ENCODE peak calls at places on chromosomes 13 and 19, in eight cellular contexts. One of them, this sample, is unnamed. For H3K27me3, the result is how much of the 10 kb centered on the place peaks cover.

GRCh38 chr19:52171321-52172169 is at the start of gene ZNF836:
- DNase-seq in colonic mucosa: peak
- DNase-seq in aorta: peak
- DNase-seq in ovary: peak
- DNase-seq in left ventricle myocardium inferior: peak
- DNase-seq in right lobe of liver: peak
- DNase-seq in neural progenitor cell: peak
- DNase-seq in heart right ventricle: peak
- DNase-seq in this sample: peak

GRCh38 chr19:17075860-17076538 is 422 bp downstream of the MYO9B start:
- DNase-seq in colonic mucosa: peak
- DNase-seq in aorta: peak
- DNase-seq in ovary: no peak
- DNase-seq in left ventricle myocardium inferior: peak
- DNase-seq in right lobe of liver: peak
- DNase-seq in neural progenitor cell: peak
- DNase-seq in heart right ventricle: peak
- DNase-seq in this sample: peak

GRCh38 chr13:110314516-110315245 is 7.6 kb downstream of the COL4A2 start:
- DNase-seq in colonic mucosa: no peak
- DNase-seq in aorta: no peak
- DNase-seq in ovary: no peak
- DNase-seq in left ventricle myocardium inferior: peak
- DNase-seq in right lobe of liver: no peak
- DNase-seq in neural progenitor cell: no peak
- DNase-seq in heart right ventricle: peak
- DNase-seq in this sample: no peak

GRCh38 chr19:8208710-8209110 is 460 bp upstream of the CERS4 start:
- DNase-seq in colonic mucosa: peak
- DNase-seq in aorta: no peak
- DNase-seq in ovary: no peak
- DNase-seq in left ventricle myocardium inferior: peak
- DNase-seq in right lobe of liver: no peak
- DNase-seq in neural progenitor cell: no peak
- DNase-seq in heart right ventricle: peak
- DNase-seq in this sample: no peak

GRCh38 chr13:50453238-50453637 is 390.3 kb downstream of the DLEU7 start:
- DNase-seq in colonic mucosa: no peak
- DNase-seq in aorta: no peak
- DNase-seq in ovary: no peak
- DNase-seq in left ventricle myocardium inferior: no peak
- DNase-seq in right lobe of liver: no peak
- DNase-seq in neural progenitor cell: no peak
- DNase-seq in heart right ventricle: no peak
- DNase-seq in this sample: peak

GRCh38 chr13:103130681-103131210 is 64.5 kb upstream of the SLC10A2 start:
- DNase-seq in colonic mucosa: no peak
- DNase-seq in aorta: no peak
- DNase-seq in ovary: no peak
- DNase-seq in left ventricle myocardium inferior: no peak
- DNase-seq in right lobe of liver: no peak
- DNase-seq in neural progenitor cell: no peak
- DNase-seq in heart right ventricle: no peak
- DNase-seq in this sample: peak

GRCh38 chr19:19547674-19548345 is 9.7 kb downstream of the CILP2 start:
- DNase-seq in colonic mucosa: no peak
- DNase-seq in aorta: no peak
- DNase-seq in ovary: no peak
- DNase-seq in left ventricle myocardium inferior: peak
- DNase-seq in right lobe of liver: no peak
- DNase-seq in neural progenitor cell: no peak
- DNase-seq in heart right ventricle: peak
- DNase-seq in this sample: no peak

GRCh38 chr19:38405276-38405675 is 2.4 kb downstream of the FAM98C start:
- DNase-seq in colonic mucosa: no peak
- DNase-seq in aorta: no peak
- DNase-seq in ovary: no peak
- DNase-seq in left ventricle myocardium inferior: no peak
- DNase-seq in right lobe of liver: no peak
- DNase-seq in neural progenitor cell: no peak
- DNase-seq in heart right ventricle: no peak
- DNase-seq in this sample: no peak

GRCh38 chr13:26579580-26579979 is 22.1 kb downstream of the WASF3 start:
- DNase-seq in colonic mucosa: no peak
- DNase-seq in aorta: no peak
- DNase-seq in ovary: no peak
- DNase-seq in left ventricle myocardium inferior: no peak
- DNase-seq in right lobe of liver: no peak
- DNase-seq in neural progenitor cell: no peak
- DNase-seq in heart right ventricle: no peak
- DNase-seq in this sample: no peak

GRCh38 chr19:4409123-4409933 is 6.9 kb downstream of the CHAF1A start:
- DNase-seq in colonic mucosa: no peak
- DNase-seq in aorta: no peak
- DNase-seq in ovary: no peak
- DNase-seq in left ventricle myocardium inferior: no peak
- DNase-seq in right lobe of liver: no peak
- DNase-seq in neural progenitor cell: no peak
- DNase-seq in heart right ventricle: no peak
- DNase-seq in this sample: no peak

GRCh38 chr13:25973085-25973484 is 78.7 kb downstream of the SHISA2 start:
- DNase-seq in colonic mucosa: no peak
- DNase-seq in aorta: no peak
- DNase-seq in ovary: no peak
- DNase-seq in left ventricle myocardium inferior: no peak
- DNase-seq in right lobe of liver: no peak
- DNase-seq in neural progenitor cell: peak
- DNase-seq in heart right ventricle: no peak
- DNase-seq in this sample: no peak

GRCh38 chr19:7900931-7901330 is 2.7 kb upstream of the MAP2K7 start:
- DNase-seq in colonic mucosa: no peak
- DNase-seq in aorta: no peak
- DNase-seq in ovary: no peak
- DNase-seq in left ventricle myocardium inferior: no peak
- DNase-seq in right lobe of liver: no peak
- DNase-seq in neural progenitor cell: no peak
- DNase-seq in heart right ventricle: no peak
- DNase-seq in this sample: no peak

GRCh38 chr13:113106666-113107065 is 1.1 kb downstream of the F7 start:
- DNase-seq in colonic mucosa: no peak
- DNase-seq in aorta: no peak
- DNase-seq in ovary: no peak
- DNase-seq in left ventricle myocardium inferior: no peak
- DNase-seq in right lobe of liver: no peak
- DNase-seq in neural progenitor cell: no peak
- DNase-seq in heart right ventricle: no peak
- DNase-seq in this sample: no peak

DNA sequence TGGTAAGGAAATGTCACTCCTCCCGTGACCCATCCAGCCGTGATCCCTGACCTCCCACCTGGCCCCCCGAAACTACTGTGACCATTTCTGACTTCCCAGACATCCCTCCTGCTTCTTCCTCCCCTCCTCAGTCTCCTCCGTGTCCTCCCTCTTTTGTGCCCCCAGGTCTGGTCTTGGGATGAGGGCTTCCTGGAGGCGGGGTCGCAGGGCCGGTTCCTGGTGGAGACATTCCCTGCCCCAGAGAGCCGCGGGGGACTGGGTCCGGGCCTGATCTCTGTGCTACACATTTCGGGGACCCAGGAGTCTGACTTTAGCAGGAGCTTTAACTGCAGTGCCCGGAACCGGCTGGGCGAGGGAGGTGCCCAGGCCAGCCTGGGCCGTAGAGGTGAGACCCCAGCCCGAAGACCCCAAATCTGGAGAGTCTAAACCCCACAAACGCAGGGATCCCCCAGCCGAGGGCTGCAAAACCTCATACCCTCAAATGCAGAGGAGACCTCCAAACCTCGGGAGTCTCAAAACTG is 5.0 kb downstream of the KIRREL2 start:
- DNase-seq in colonic mucosa: no peak
- DNase-seq in aorta: no peak
- DNase-seq in ovary: no peak
- DNase-seq in left ventricle myocardium inferior: no peak
- DNase-seq in right lobe of liver: no peak
- DNase-seq in neural progenitor cell: peak
- DNase-seq in heart right ventricle: no peak
- DNase-seq in this sample: no peak
- H3K27me3 ChIP-seq in colonic mucosa: under half
- H3K27me3 ChIP-seq in aorta: under half
- H3K27me3 ChIP-seq in ovary: under half
- H3K27me3 ChIP-seq in left ventricle myocardium inferior: half or more
- H3K27me3 ChIP-seq in right lobe of liver: under half
- H3K27me3 ChIP-seq in neural progenitor cell: half or more
- H3K27me3 ChIP-seq in heart right ventricle: half or more
- H3K27me3 ChIP-seq in this sample: under half

GRCh38 chr19:49437231-49437630 is 4.1 kb downstream of the SLC17A7 start:
- DNase-seq in colonic mucosa: no peak
- DNase-seq in aorta: no peak
- DNase-seq in ovary: no peak
- DNase-seq in left ventricle myocardium inferior: no peak
- DNase-seq in right lobe of liver: no peak
- DNase-seq in neural progenitor cell: no peak
- DNase-seq in heart right ventricle: no peak
- DNase-seq in this sample: no peak

GRCh38 chr19:49433240-49433901 is 8.0 kb downstream of the SLC17A7 start:
- DNase-seq in colonic mucosa: no peak
- DNase-seq in aorta: no peak
- DNase-seq in ovary: no peak
- DNase-seq in left ventricle myocardium inferior: no peak
- DNase-seq in right lobe of liver: no peak
- DNase-seq in neural progenitor cell: no peak
- DNase-seq in heart right ventricle: no peak
- DNase-seq in this sample: no peak

GRCh38 chr19:49435670-49436069 is 5.7 kb downstream of the SLC17A7 start:
- DNase-seq in colonic mucosa: no peak
- DNase-seq in aorta: no peak
- DNase-seq in ovary: no peak
- DNase-seq in left ventricle myocardium inferior: no peak
- DNase-seq in right lobe of liver: no peak
- DNase-seq in neural progenitor cell: no peak
- DNase-seq in heart right ventricle: no peak
- DNase-seq in this sample: no peak

GRCh38 chr19:49436381-49437017 is 4.8 kb downstream of the SLC17A7 start:
- DNase-seq in colonic mucosa: peak
- DNase-seq in aorta: no peak
- DNase-seq in ovary: no peak
- DNase-seq in left ventricle myocardium inferior: no peak
- DNase-seq in right lobe of liver: no peak
- DNase-seq in neural progenitor cell: peak
- DNase-seq in heart right ventricle: no peak
- DNase-seq in this sample: no peak

GRCh38 chr19:49434907-49435577 is 6.3 kb downstream of the SLC17A7 start:
- DNase-seq in colonic mucosa: no peak
- DNase-seq in aorta: no peak
- DNase-seq in ovary: no peak
- DNase-seq in left ventricle myocardium inferior: no peak
- DNase-seq in right lobe of liver: no peak
- DNase-seq in neural progenitor cell: no peak
- DNase-seq in heart right ventricle: no peak
- DNase-seq in this sample: no peak
- H3K27me3 ChIP-seq in colonic mucosa: half or more
- H3K27me3 ChIP-seq in aorta: under half
- H3K27me3 ChIP-seq in ovary: under half
- H3K27me3 ChIP-seq in left ventricle myocardium inferior: half or more
- H3K27me3 ChIP-seq in right lobe of liver: under half
- H3K27me3 ChIP-seq in neural progenitor cell: half or more
- H3K27me3 ChIP-seq in heart right ventricle: half or more
- H3K27me3 ChIP-seq in this sample: half or more

DNA sequence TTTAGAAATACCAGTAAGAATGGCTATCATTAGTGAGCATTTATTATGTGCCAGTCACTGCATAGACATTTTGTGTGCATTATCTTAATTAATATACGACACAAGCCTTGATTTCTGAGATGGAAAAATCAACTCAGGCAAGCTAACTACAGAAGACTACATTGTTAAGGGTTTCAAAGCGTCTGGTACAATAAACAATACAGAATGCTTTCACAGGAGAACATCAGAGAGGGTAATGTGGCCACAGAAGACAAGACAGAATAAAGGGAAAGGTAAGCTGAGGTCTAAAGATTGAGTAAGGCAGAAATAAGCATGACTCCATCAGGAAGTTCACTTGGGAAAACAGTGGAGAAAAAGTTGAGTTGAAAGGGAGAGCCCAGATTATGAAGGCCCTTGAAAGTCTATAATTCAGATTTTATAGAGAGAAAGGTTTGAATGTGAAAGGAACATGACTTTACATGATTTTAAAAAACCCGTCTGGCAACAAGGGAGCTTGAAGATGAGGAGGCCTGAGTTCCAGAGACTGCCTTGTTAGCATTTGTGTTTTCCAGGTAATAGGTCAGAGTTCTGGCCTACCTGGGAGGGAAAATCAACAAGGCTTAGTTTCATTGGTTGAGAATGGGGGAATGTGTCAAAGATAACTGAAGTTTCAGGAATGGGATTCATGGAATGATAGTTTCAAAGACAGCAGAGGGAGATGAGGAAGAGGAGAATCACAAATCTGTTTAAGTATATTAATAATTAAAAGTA is 1.8 kb upstream of the MBNL2 start:
- DNase-seq in colonic mucosa: no peak
- DNase-seq in aorta: no peak
- DNase-seq in ovary: no peak
- DNase-seq in left ventricle myocardium inferior: no peak
- DNase-seq in right lobe of liver: no peak
- DNase-seq in neural progenitor cell: no peak
- DNase-seq in heart right ventricle: no peak
- DNase-seq in this sample: peak
- H3K27me3 ChIP-seq in colonic mucosa: under half
- H3K27me3 ChIP-seq in aorta: under half
- H3K27me3 ChIP-seq in ovary: under half
- H3K27me3 ChIP-seq in left ventricle myocardium inferior: under half
- H3K27me3 ChIP-seq in right lobe of liver: under half
- H3K27me3 ChIP-seq in neural progenitor cell: under half
- H3K27me3 ChIP-seq in heart right ventricle: under half
- H3K27me3 ChIP-seq in this sample: under half

DNA sequence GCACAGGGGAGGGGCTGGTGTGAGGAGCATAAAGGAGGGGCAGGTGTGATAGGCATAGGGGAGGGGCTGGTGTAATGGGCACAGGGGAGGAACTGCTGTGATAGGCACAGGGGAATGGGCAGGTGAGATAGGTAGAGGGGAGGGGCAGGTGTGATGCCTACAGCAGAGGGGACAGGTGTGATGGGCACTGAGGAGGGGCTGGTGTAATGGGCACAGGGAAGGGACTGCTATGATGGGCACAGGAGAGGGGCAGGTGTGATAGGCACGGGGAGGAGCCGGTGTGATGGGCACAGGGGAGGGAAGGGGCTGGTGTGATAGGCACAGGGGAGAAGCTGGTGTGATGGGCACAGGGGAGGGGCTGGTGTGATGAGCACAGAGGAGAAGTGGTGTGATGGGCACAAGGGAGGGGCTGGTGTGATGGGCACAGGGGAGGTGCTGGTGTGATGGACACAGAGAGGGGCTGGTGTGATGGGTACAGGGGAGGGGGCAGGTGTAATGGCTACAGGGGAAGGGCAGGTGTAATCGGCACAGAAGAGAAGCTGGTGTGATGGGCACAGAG is 39.5 kb upstream of the POP4 start:
- DNase-seq in colonic mucosa: no peak
- DNase-seq in aorta: no peak
- DNase-seq in ovary: no peak
- DNase-seq in left ventricle myocardium inferior: no peak
- DNase-seq in right lobe of liver: no peak
- DNase-seq in neural progenitor cell: no peak
- DNase-seq in heart right ventricle: no peak
- DNase-seq in this sample: no peak
- H3K27me3 ChIP-seq in colonic mucosa: under half
- H3K27me3 ChIP-seq in aorta: under half
- H3K27me3 ChIP-seq in ovary: under half
- H3K27me3 ChIP-seq in left ventricle myocardium inferior: half or more
- H3K27me3 ChIP-seq in right lobe of liver: under half
- H3K27me3 ChIP-seq in neural progenitor cell: under half
- H3K27me3 ChIP-seq in heart right ventricle: under half
- H3K27me3 ChIP-seq in this sample: under half

This sample was measured in bronchial epithelial cell.